ENCODE peak calls at places on chromosome 13, in six cellular contexts. T is RWPE2, L is A549, H is tibial nerve, I is PC-9, S is left ventricle myocardium inferior. D is an unnamed sample. For H3K4me1, the result is how much of the 10 kb centered on the place peaks cover.

GRCh38 chr13:75414036-75414827 is 67.7 kb downstream of the TBC1D4 start:
- DNase-seq in H (no peak), L (no peak), T (no peak), S (no peak), I (no peak), D (no peak)

GRCh38 chr13:102709536-102709935 is 14.7 kb upstream of the METTL21C start:
- DNase-seq in S (no peak), T (no peak), H (no peak), L (no peak), I (no peak), D (no peak)

GRCh38 chr13:27027086-27027667 is 144.4 kb downstream of the USP12 start:
- DNase-seq in H (no peak), S (no peak), I (no peak), L (no peak), T (no peak), D (no peak)

GRCh38 chr13:46010148-46010547 is 42.4 kb downstream of the ZC3H13 start:
- DNase-seq in L (peak), H (no peak), I (no peak), T (no peak), S (no peak), D (no peak)

GRCh38 chr13:33275916-33276315 is 9.6 kb downstream of the STARD13 start:
- DNase-seq in H (no peak), L (no peak), T (no peak), I (no peak), S (no peak), D (no peak)

GRCh38 chr13:79990048-79990447 is 350.9 kb downstream of the SPRY2 start:
- DNase-seq in S (no peak), L (no peak), I (no peak), H (no peak), T (no peak), D (no peak)

GRCh38 chr13:46480131-46480530 is 72.8 kb upstream of the LRCH1 start:
- DNase-seq in S (no peak), I (no peak), H (no peak), L (no peak), T (no peak), D (no peak)

GRCh38 chr13:23899555-23899954 is 2.3 kb upstream of the C1QTNF9B start:
- DNase-seq in L (peak), I (peak), H (peak), S (no peak), T (no peak), D (no peak)

GRCh38 chr13:61052175-61052574 is 363.5 kb downstream of the PCDH20 start:
- DNase-seq in H (no peak), T (no peak), S (no peak), L (no peak), I (no peak), D (no peak)

GRCh38 chr13:25059166-25059565 is 36.8 kb upstream of the PABPC3 start:
- DNase-seq in H (no peak), I (no peak), T (no peak), L (no peak), S (no peak), D (no peak)

GRCh38 chr13:80069374-80069773 is 271.6 kb downstream of the SPRY2 start:
- DNase-seq in L (no peak), I (no peak), S (no peak), T (no peak), H (no peak), D (no peak)

GRCh38 chr13:44561352-44561751 is 14.8 kb downstream of the TSC22D1 start:
- DNase-seq in T (no peak), H (no peak), L (no peak), S (no peak), I (no peak), D (no peak)

GRCh38 chr13:33150146-33150545 is 133.9 kb downstream of the KL start:
- DNase-seq in T (no peak), S (no peak), L (no peak), I (no peak), H (no peak), D (no peak)

GRCh38 chr13:104105418-104106355 is 1039.5 kb upstream of the SLC10A2 start:
- DNase-seq in T (no peak), S (no peak), L (no peak), H (no peak), I (peak), D (no peak)

GRCh38 chr13:24181991-24182702 is 21.6 kb downstream of the SPATA13 start:
- DNase-seq in H (no peak), L (no peak), T (no peak), I (no peak), S (no peak), D (no peak)

GRCh38 chr13:114282143-114282685 is 813 bp downstream of the UPF3A start:
- DNase-seq in I (no peak), H (no peak), T (no peak), L (peak), S (peak), D (peak)

GRCh38 chr13:113406321-113407102 is 42.6 kb upstream of the GRTP1 start:
- DNase-seq in H (no peak), T (no peak), S (no peak), I (no peak), L (no peak), D (no peak)

GRCh38 chr13:77388944-77389616 is 62.2 kb upstream of the MYCBP2 start:
- DNase-seq in H (no peak), L (no peak), T (no peak), I (no peak), S (no peak), D (no peak)

GRCh38 chr13:77784531-77784930 is 87.0 kb downstream of the SLAIN1 start:
- DNase-seq in T (no peak), L (no peak), I (no peak), H (no peak), S (no peak), D (no peak)

GRCh38 chr13:114064516-114065140 is 67.8 kb downstream of the RASA3 start:
- DNase-seq in H (no peak), S (peak), T (no peak), I (peak), L (peak), D (no peak)

GRCh38 chr13:54387607-54388006 is 1359.0 kb downstream of the OLFM4 start:
- DNase-seq in T (no peak), I (no peak), H (no peak), S (no peak), L (no peak), D (no peak)

GRCh38 chr13:94703721-94704314 is 8.5 kb downstream of the SOX21 start:
- DNase-seq in S (no peak), L (no peak), I (no peak), T (no peak), H (no peak), D (no peak)

GRCh38 chr13:33139186-33139585 is 123.0 kb downstream of the KL start:
- DNase-seq in S (peak), H (peak), I (no peak), L (no peak), T (no peak), D (peak)

GRCh38 chr13:48505597-48506091 is 27.2 kb downstream of the RCBTB2 start:
- DNase-seq in I (no peak), L (no peak), H (peak), S (no peak), T (no peak), D (no peak)
- H3K4me1 ChIP-seq in I (under half), L (under half), H (under half), S (under half), T (under half), D (under half)

GRCh38 chr13:99498304-99499161 is 2.7 kb upstream of the TM9SF2 start:
- DNase-seq in L (peak), S (peak), T (peak), H (peak), I (peak), D (peak)

GRCh38 chr13:99505814-99506269 is 4.6 kb downstream of the TM9SF2 start:
- DNase-seq in T (no peak), S (no peak), L (peak), I (no peak), H (no peak), D (no peak)

GRCh38 chr13:99500839-99501134 is 485 bp upstream of the TM9SF2 start:
- DNase-seq in I (no peak), H (no peak), L (no peak), S (no peak), T (no peak), D (no peak)

GRCh38 chr13:99501952-99502310 is 659 bp downstream of the TM9SF2 start:
- DNase-seq in S (no peak), T (no peak), L (peak), H (no peak), I (no peak), D (no peak)

DNA sequence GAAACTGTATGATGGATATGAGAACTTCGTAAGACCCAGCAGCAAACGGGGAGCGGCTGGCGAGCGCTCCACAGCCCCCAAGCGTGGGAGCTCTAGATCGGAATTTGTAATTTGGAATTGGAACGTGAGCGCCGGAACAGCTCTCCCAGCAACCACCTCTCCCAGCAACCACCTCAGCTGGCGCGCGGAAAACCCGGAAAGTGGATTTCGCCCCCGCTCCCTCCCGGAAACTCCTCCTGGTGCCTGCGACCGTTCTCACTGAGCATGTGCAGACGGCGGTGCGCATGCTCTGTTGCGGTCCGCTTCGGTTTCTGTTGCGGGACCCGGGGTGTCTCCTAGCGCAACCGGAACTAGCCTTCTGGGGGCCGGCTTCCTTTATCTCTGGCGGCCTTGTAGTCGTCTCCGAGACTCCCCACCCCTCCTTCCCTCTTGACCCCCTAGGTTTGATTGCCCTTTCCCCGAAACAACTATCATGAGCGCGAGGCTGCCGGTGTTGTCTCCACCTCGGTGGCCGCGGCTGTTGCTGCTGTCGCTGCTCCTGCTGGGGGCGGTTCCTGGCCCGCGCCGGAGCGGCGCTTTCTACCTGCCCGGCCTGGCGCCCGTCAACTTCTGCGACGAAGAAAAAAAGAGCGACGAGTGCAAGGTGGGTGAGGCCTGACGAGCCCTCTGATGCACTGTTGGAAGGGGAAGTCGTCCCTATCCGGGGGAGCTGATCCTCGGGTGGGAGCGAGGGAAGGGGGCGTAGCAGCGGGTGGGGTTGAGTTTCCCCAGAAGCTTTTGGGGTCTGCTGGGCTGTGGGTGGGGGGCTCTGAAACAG is at the start of gene TM9SF2:
- DNase-seq in L (peak), I (peak), H (peak), T (peak), S (peak), D (peak)
- H3K4me1 ChIP-seq in L (under half), I (half or more), H (under half), T (under half), S (half or more), D (under half)

GRCh38 chr13:21113851-21114306 is 52.5 kb upstream of the LATS2 start:
- DNase-seq in I (no peak), L (no peak), S (no peak), T (no peak), H (no peak), D (no peak)
- H3K4me1 ChIP-seq in I (under half), L (under half), S (under half), T (under half), H (under half), D (under half)

GRCh38 chr13:74024856-74025255 is 109.3 kb downstream of the KLF12 start:
- DNase-seq in T (no peak), I (no peak), S (no peak), H (no peak), L (no peak), D (no peak)
- H3K4me1 ChIP-seq in T (under half), I (under half), S (half or more), H (under half), L (under half), D (under half)

GRCh38 chr13:50911937-50912624 is 2.5 kb downstream of the RNASEH2B start:
- DNase-seq in T (peak), H (peak), I (peak), S (peak), L (peak), D (peak)
- H3K4me1 ChIP-seq in T (under half), H (under half), I (under half), S (half or more), L (under half), D (under half)

GRCh38 chr13:97113231-97114001 is 108.7 kb upstream of the MBNL2 start:
- DNase-seq in H (no peak), S (no peak), T (no peak), L (no peak), I (no peak), D (no peak)
- H3K4me1 ChIP-seq in H (under half), S (half or more), T (under half), L (half or more), I (under half), D (under half)

GRCh38 chr13:40639226-40639681 is 27.2 kb downstream of the FOXO1 start:
- DNase-seq in S (no peak), H (no peak), L (no peak), T (no peak), I (peak), D (no peak)

GRCh38 chr13:40640202-40640601 is 26.2 kb downstream of the FOXO1 start:
- DNase-seq in I (no peak), S (no peak), L (no peak), T (no peak), H (no peak), D (no peak)

GRCh38 chr13:40644838-40645620 is 21.4 kb downstream of the FOXO1 start:
- DNase-seq in L (no peak), H (no peak), I (no peak), T (no peak), S (no peak), D (no peak)

GRCh38 chr13:40637644-40638043 is 28.8 kb downstream of the FOXO1 start:
- DNase-seq in L (no peak), T (no peak), I (no peak), H (no peak), S (no peak), D (no peak)

DNA sequence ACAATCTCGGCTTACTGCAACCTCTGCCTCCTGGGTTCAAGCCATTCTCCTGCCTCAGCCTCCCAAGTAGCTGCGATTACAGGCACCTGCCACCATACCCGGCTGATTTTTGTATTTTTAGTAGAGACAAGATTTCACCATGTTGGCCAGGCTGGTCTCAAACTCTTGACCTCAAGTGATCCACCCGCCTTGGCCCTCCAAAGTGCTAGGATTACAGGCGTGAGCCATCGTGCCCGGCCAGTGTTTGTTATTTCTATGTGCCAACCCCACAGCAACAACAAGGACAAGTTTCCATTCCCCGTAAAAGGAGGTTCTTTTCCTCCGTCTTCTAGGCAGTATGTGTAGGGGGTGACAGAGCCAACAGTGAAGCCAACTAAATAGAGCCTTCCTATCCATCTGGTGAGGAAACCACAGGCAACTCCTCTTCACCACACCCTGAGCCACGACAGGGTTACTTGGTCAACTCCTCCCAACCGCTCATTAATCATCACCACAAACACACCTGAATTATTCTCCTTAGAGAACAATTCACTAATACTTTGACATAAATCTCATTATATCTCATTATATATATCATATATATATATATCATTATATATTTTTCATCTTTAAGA is 25.5 kb downstream of the FOXO1 start:
- DNase-seq in H (no peak), I (no peak), L (no peak), S (no peak), T (no peak), D (no peak)
- H3K4me1 ChIP-seq in H (half or more), I (under half), L (under half), S (half or more), T (under half), D (under half)